ENCODE peak calls at places on chromosome 1, in seven cellular contexts. O is testis, L is neural progenitor cell, W is dorsolateral prefrontal cortex, M is RWPE2, J is esophagus squamous epithelium, U is cardiac muscle cell. S is an unnamed sample.

GRCh38 chr1:7810395-7810794 is 26.3 kb downstream of the PER3 start:
- DNase-seq in U (no peak), O (no peak), L (no peak), J (no peak), W (no peak), M (no peak), S (no peak)

GRCh38 chr1:207805841-207806421 is 54.1 kb downstream of the CD46 start:
- DNase-seq in L (no peak), M (peak; percentile 73), O (no peak), J (no peak), W (peak; percentile 53), U (no peak), S (no peak)

GRCh38 chr1:155471026-155471425 is 91.6 kb downstream of the ASH1L start:
- DNase-seq in W (no peak), U (no peak), J (no peak), M (no peak), L (no peak), O (no peak), S (no peak)

GRCh38 chr1:48882020-48882419 is 105.3 kb upstream of the BEND5 start:
- DNase-seq in U (no peak), J (no peak), W (no peak), L (no peak), M (no peak), O (no peak), S (no peak)

GRCh38 chr1:165384016-165384415 is 27.5 kb upstream of the LMX1A start:
- DNase-seq in O (no peak), M (no peak), W (peak; percentile 78), J (no peak), U (no peak), L (no peak), S (no peak)

GRCh38 chr1:193537266-193538003 is 351.0 kb upstream of the B3GALT2 start:
- DNase-seq in J (no peak), M (no peak), W (no peak), O (no peak), L (no peak), U (no peak), S (peak; percentile 53)

GRCh38 chr1:19814681-19815503 is at the start of gene RNF186:
- DNase-seq in U (no peak), O (no peak), L (no peak), W (no peak), J (no peak), M (no peak), S (no peak)

GRCh38 chr1:208834346-208835081 is 590.3 kb upstream of the PLXNA2 start:
- DNase-seq in J (no peak), W (no peak), L (peak; percentile 44), O (no peak), U (peak; percentile 31), M (no peak), S (no peak)

GRCh38 chr1:200971955-200972711 is 51.4 kb downstream of the KIF21B start:
- DNase-seq in U (peak; percentile 69), L (peak; percentile 75), M (no peak), W (peak; percentile 57), O (peak; percentile 79), J (no peak), S (peak; percentile 81)

GRCh38 chr1:150621497-150622113 is 7.8 kb downstream of the ENSA start:
- DNase-seq in O (peak; percentile 64), U (peak; percentile 54), L (peak; percentile 63), W (no peak), J (no peak), M (no peak), S (peak; percentile 46)

GRCh38 chr1:212606734-212607205 is 1.8 kb upstream of the ATF3 start:
- DNase-seq in M (no peak), W (no peak), J (no peak), L (peak; percentile 28), O (peak; percentile 27), U (no peak), S (peak; percentile 41)

GRCh38 chr1:227234998-227235405 is 83.3 kb downstream of the CDC42BPA start:
- DNase-seq in J (no peak), O (peak; percentile 33), M (no peak), W (no peak), L (peak; percentile 38), U (peak; percentile 48), S (peak; percentile 19)

GRCh38 chr1:178539291-178539690 is 26.4 kb downstream of the TEX35 start:
- DNase-seq in O (no peak), M (no peak), J (no peak), L (no peak), U (no peak), W (peak; percentile 89), S (no peak)

GRCh38 chr1:25035523-25036116 is 105.5 kb upstream of the RUNX3 start:
- DNase-seq in W (no peak), U (no peak), J (no peak), M (no peak), L (no peak), O (no peak), S (no peak)

GRCh38 chr1:167460836-167461235 is 57.5 kb downstream of the CD247 start:
- DNase-seq in L (no peak), U (no peak), O (no peak), M (no peak), W (peak; percentile 21), J (no peak), S (no peak)

GRCh38 chr1:167465018-167465417 is 53.3 kb downstream of the CD247 start:
- DNase-seq in U (no peak), J (no peak), O (no peak), L (no peak), M (peak; percentile 4), W (no peak), S (no peak)

GRCh38 chr1:167463856-167464565 is 54.3 kb downstream of the CD247 start:
- DNase-seq in L (peak; percentile 49), M (peak; percentile 3), W (no peak), O (no peak), J (no peak), U (no peak), S (no peak)

GRCh38 chr1:167463055-167463454 is 55.3 kb downstream of the CD247 start:
- DNase-seq in M (peak; percentile 4), U (no peak), O (no peak), W (no peak), L (peak; percentile 39), J (no peak), S (no peak)

DNA sequence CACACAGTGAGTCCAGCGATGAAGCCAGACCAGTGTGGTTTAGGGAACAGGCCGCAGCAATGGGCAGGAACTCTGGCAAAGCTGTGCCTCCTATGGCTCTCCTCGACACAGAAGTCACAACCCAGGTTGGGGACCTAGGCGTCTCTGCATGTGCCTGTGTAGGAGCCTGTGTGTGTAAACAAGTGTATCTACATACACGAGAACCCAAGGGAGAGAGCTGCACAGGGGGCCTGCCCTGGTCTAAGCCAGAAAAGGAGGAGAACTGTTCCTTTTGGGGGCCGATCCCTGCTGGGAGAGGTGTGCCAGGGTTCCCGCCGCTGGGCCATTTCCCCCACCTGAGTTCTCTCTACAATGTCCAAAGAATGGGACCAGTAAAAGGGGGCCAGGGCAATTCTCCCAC is 56.0 kb downstream of the CD247 start:
- DNase-seq in L (no peak), M (peak; percentile 24), O (no peak), U (no peak), W (no peak), J (no peak), S (no peak)
- TF ChIP-seq CTCF in L (no peak), M (no peak), O (no peak), U (no peak), W (no peak), J (no peak), S (no peak)

GRCh38 chr1:109488201-109488600 is 4.5 kb downstream of the ATXN7L2 start:
- DNase-seq in O (no peak), W (no peak), L (no peak), U (no peak), M (no peak), J (no peak), S (no peak)
- TF ChIP-seq CTCF in O (no peak), W (no peak), L (no peak), U (no peak), M (no peak), J (no peak), S (no peak)

DNA sequence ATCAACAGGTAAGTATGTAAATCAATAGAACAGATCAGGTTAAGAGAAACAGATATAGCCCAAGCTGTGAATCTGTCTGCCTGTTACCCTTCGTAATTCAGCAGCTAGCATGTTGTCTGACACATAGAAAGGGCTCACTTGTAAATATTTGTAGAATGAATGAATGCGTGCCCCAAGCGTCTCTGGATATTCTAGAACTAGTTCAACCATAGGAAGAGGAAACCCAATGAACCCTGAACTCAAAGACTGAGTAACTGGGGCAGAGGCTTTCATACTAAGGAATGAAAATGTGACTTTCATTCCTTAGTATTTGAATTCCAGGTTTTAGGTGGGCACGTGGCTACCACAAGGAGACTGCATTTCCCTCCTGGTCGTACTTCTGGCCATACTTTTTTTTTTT is 60.1 kb upstream of the SMYD2 start:
- DNase-seq in L (no peak), M (no peak), J (no peak), W (no peak), O (no peak), U (no peak), S (no peak)
- TF ChIP-seq CTCF in L (no peak), M (no peak), J (no peak), W (no peak), O (no peak), U (no peak), S (no peak)

GRCh38 chr1:16018749-16019515 is 1.1 kb upstream of the HSPB7 start:
- DNase-seq in W (no peak), J (no peak), U (no peak), L (no peak), O (no peak), M (no peak), S (no peak)
- TF ChIP-seq CTCF in W (no peak), J (no peak), U (no peak), L (no peak), O (no peak), M (no peak), S (no peak)

GRCh38 chr1:199113265-199113869 is 474.5 kb downstream of the PTPRC start:
- DNase-seq in W (no peak), U (peak; percentile 50), L (peak; percentile 45), J (no peak), O (peak; percentile 71), M (no peak), S (peak; percentile 18)
- TF ChIP-seq CTCF in W (peak; percentile 74), U (peak; percentile 86), L (peak; percentile 75), J (peak; percentile 8), O (peak; percentile 51), M (peak; percentile 65), S (peak; percentile 76)

GRCh38 chr1:107501081-107501605 is 360.3 kb downstream of the NTNG1 start:
- DNase-seq in J (no peak), L (no peak), W (no peak), U (no peak), O (no peak), M (no peak), S (no peak)
- TF ChIP-seq CTCF in J (no peak), L (peak; percentile 19), W (no peak), U (no peak), O (no peak), M (no peak), S (no peak)

DNA sequence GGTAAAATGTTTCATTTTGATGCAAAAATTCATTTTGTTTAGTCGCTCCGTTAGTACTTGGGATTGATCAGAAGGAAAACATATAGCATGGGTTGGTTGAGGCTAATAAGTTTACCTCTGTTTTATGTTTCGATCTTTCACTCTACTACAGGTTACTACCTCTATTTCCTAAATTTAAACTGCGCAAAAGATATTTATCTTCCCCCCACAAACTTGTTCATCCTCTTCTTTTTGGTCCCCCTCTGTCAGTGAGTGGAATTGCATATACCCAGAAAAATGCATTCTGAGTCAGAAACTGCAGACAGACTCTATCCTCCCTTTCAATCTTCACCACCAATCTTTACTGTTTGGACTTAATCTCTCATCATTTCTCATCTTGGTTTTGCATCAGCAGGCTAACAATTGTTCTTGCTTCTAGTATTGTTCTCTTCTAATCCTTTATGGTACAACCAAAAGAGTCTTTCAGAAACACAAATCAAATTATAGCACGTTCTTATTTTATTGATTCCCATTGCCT is 316.0 kb upstream of the ADGRL4 start:
- DNase-seq in W (no peak), U (no peak), L (no peak), J (no peak), M (no peak), O (no peak), S (no peak)
- TF ChIP-seq CTCF in W (no peak), U (no peak), L (peak; percentile 17), J (no peak), M (no peak), O (no peak), S (no peak)

S was measured in GM20000.